ENCODE peak calls at places on chromosomes 16 and 17, in ten cellular contexts. P is MG63, O is bronchial epithelial cell, J is A549, S is AG04450, B is NB4, U is uterus, F is body of pancreas, M is psoas muscle, R is dorsolateral prefrontal cortex. V is an unnamed sample.

GRCh38 chr16:4690946-4691665 is 2.3 kb upstream of the NUDT16L1 start:
- DNase-seq in P (no peak), O (no peak), J (no peak), S (no peak), B (peak; percentile 19), U (no peak), F (no peak), M (peak; percentile 43), R (no peak), V (peak; percentile 44)

GRCh38 chr16:22726868-22727267 is 87.1 kb upstream of the HS3ST2 start:
- DNase-seq in P (no peak), O (peak; percentile 44), J (no peak), S (no peak), B (no peak), U (no peak), F (no peak), M (no peak), R (no peak), V (no peak)

GRCh38 chr17:41476866-41477815 is 3.8 kb downstream of the KRT35 start:
- DNase-seq in P (no peak), O (no peak), J (no peak), S (no peak), B (no peak), U (no peak), F (no peak), M (no peak), R (peak; percentile 35), V (no peak)

GRCh38 chr17:28896491-28896883 is 1.0 kb downstream of the FLOT2 start:
- DNase-seq in P (no peak), O (no peak), J (no peak), S (no peak), B (no peak), U (no peak), F (no peak), M (no peak), R (no peak), V (no peak)

GRCh38 chr16:59848314-59848713 is 1114.2 kb upstream of the GOT2 start:
- DNase-seq in P (peak; percentile 68), O (no peak), J (no peak), S (no peak), B (no peak), U (no peak), F (no peak), M (no peak), R (no peak), V (no peak)

GRCh38 chr17:59366040-59366757 is 34.7 kb downstream of the YPEL2 start:
- DNase-seq in P (no peak), O (no peak), J (no peak), S (no peak), B (peak; percentile 38), U (peak; percentile 28), F (peak; percentile 44), M (no peak), R (no peak), V (no peak)

GRCh38 chr16:67667817-67668494 is 1.3 kb downstream of the C16orf86 start:
- DNase-seq in P (peak; percentile 76), O (peak; percentile 78), J (peak; percentile 93), S (peak; percentile 79), B (peak; percentile 98), U (peak; percentile 85), F (peak; percentile 88), M (peak; percentile 93), R (peak; percentile 90), V (peak; percentile 83)

GRCh38 chr17:79941088-79942010 is 94.3 kb downstream of the TBC1D16 start:
- DNase-seq in P (no peak), O (no peak), J (no peak), S (no peak), B (no peak), U (no peak), F (no peak), M (peak; percentile 51), R (no peak), V (no peak)

GRCh38 chr16:3574195-3574594 is 3.0 kb downstream of the NLRC3 start:
- DNase-seq in P (no peak), O (no peak), J (no peak), S (no peak), B (no peak), U (no peak), F (no peak), M (peak; percentile 39), R (no peak), V (no peak)

GRCh38 chr16:2422123-2422867 is 7.0 kb upstream of the CCNF start:
- DNase-seq in P (no peak), O (no peak), J (no peak), S (no peak), B (no peak), U (no peak), F (no peak), M (no peak), R (no peak), V (no peak)

GRCh38 chr16:50580180-50580771 is 32.1 kb downstream of the NKD1 start:
- DNase-seq in P (no peak), O (no peak), J (no peak), S (no peak), B (no peak), U (no peak), F (no peak), M (no peak), R (no peak), V (no peak)

GRCh38 chr16:65600629-65601028 is 478.8 kb upstream of the CDH11 start:
- DNase-seq in P (no peak), O (peak; percentile 12), J (no peak), S (no peak), B (no peak), U (no peak), F (no peak), M (no peak), R (no peak), V (no peak)

GRCh38 chr16:82995927-82996441 is 369.2 kb downstream of the CDH13 start:
- DNase-seq in P (no peak), O (peak; percentile 61), J (no peak), S (peak; percentile 32), B (peak; percentile 21), U (peak; percentile 46), F (no peak), M (no peak), R (no peak), V (no peak)

GRCh38 chr17:50145532-50146229 is 4.8 kb downstream of the PPP1R9B start:
- DNase-seq in P (no peak), O (no peak), J (no peak), S (no peak), B (no peak), U (no peak), F (no peak), M (peak; percentile 48), R (no peak), V (no peak)

GRCh38 chr16:81374514-81374913 is 59.8 kb downstream of the GAN start:
- DNase-seq in P (no peak), O (no peak), J (no peak), S (no peak), B (no peak), U (no peak), F (no peak), M (no peak), R (no peak), V (no peak)

GRCh38 chr17:6724009-6724408 is 10.8 kb upstream of the SLC13A5 start:
- DNase-seq in P (no peak), O (no peak), J (no peak), S (no peak), B (no peak), U (no peak), F (no peak), M (no peak), R (no peak), V (no peak)

GRCh38 chr17:44014133-44014436 is 678 bp downstream of the TMEM101 start:
- DNase-seq in P (peak; percentile 39), O (no peak), J (no peak), S (no peak), B (no peak), U (no peak), F (no peak), M (no peak), R (no peak), V (no peak)

GRCh38 chr17:76092526-76093413 is 10.8 kb downstream of the EXOC7 start:
- DNase-seq in P (no peak), O (no peak), J (no peak), S (no peak), B (no peak), U (no peak), F (no peak), M (no peak), R (no peak), V (no peak)
- H3K4me3 ChIP-seq in P (no peak overlapping the region), O (no peak overlapping the region), J (no peak overlapping the region), S (no peak overlapping the region), B (no peak overlapping the region), U (no peak overlapping the region), F (no peak overlapping the region), M (no peak overlapping the region), R (no peak overlapping the region), V (no peak overlapping the region)

GRCh38 chr16:88533945-88534641 is 36.1 kb upstream of the ZC3H18 start:
- DNase-seq in P (peak; percentile 69), O (peak; percentile 30), J (peak; percentile 76), S (no peak), B (peak; percentile 84), U (peak; percentile 68), F (no peak), M (peak; percentile 90), R (peak; percentile 84), V (peak; percentile 85)

GRCh38 chr16:88534731-88535141 is 35.5 kb upstream of the ZC3H18 start:
- DNase-seq in P (peak; percentile 52), O (peak; percentile 8), J (peak; percentile 69), S (no peak), B (peak; percentile 79), U (no peak), F (no peak), M (peak; percentile 83), R (no peak), V (peak; percentile 58)

GRCh38 chr16:88532434-88533241 is 37.6 kb upstream of the ZC3H18 start:
- DNase-seq in P (no peak), O (no peak), J (no peak), S (no peak), B (peak; percentile 44), U (no peak), F (no peak), M (peak; percentile 42), R (no peak), V (no peak)

GRCh38 chr16:88531931-88532433 is 38.2 kb upstream of the ZC3H18 start:
- DNase-seq in P (no peak), O (no peak), J (no peak), S (no peak), B (peak; percentile 64), U (no peak), F (no peak), M (peak; percentile 48), R (no peak), V (no peak)

GRCh38 chr16:88533381-88533831 is 36.8 kb upstream of the ZC3H18 start:
- DNase-seq in P (no peak), O (peak; percentile 12), J (no peak), S (peak; percentile 20), B (no peak), U (no peak), F (no peak), M (peak; percentile 60), R (peak; percentile 81), V (peak; percentile 56)
- H3K4me3 ChIP-seq in P (no peak overlapping the region), O (peak overlapping the region; percentile 42), J (peak overlapping the region; percentile 91), S (peak overlapping the region; percentile 23), B (no peak overlapping the region), U (peak overlapping the region; percentile 51), F (no peak overlapping the region), M (peak overlapping the region; percentile 70), R (peak overlapping the region; percentile 46), V (no peak overlapping the region)

GRCh38 chr16:23837553-23838308 is 1.9 kb downstream of the PRKCB start:
- DNase-seq in P (no peak), O (no peak), J (no peak), S (no peak), B (peak; percentile 49), U (no peak), F (no peak), M (no peak), R (peak; percentile 42), V (no peak)
- H3K4me3 ChIP-seq in P (no peak overlapping the region), O (no peak overlapping the region), J (no peak overlapping the region), S (no peak overlapping the region), B (peak overlapping the region; percentile 71), U (no peak overlapping the region), F (no peak overlapping the region), M (peak overlapping the region; percentile 56), R (peak overlapping the region; percentile 55), V (no peak overlapping the region)

GRCh38 chr17:3556905-3557767 is 476 bp downstream of the TRPV3 start:
- DNase-seq in P (no peak), O (no peak), J (no peak), S (no peak), B (no peak), U (no peak), F (no peak), M (no peak), R (no peak), V (no peak)
- H3K4me3 ChIP-seq in P (no peak overlapping the region), O (peak overlapping the region; percentile 1), J (no peak overlapping the region), S (no peak overlapping the region), B (no peak overlapping the region), U (no peak overlapping the region), F (no peak overlapping the region), M (peak overlapping the region; percentile 29), R (no peak overlapping the region), V (no peak overlapping the region)

V was measured in mucosa of descending colon.